ENCODE peak calls at places on chromosomes 2 and 18, in nine cellular contexts. I is HFFc6, F is left ventricle myocardium inferior, G is pancreas, Y is Calu3, R is AG10803, S is suprapubic skin, Q is cardiac muscle cell, U is HL-60. V is an unnamed sample.
A peak's percentile ranks its signal among the peaks of the same experiment; 100 is the strongest.

GRCh38 chr2:224072541-224073188 is 33.6 kb upstream of the SERPINE2 start:
- DNase-seq in I (no peak), F (peak; percentile 63), G (no peak), Y (no peak), R (peak; percentile 82), S (no peak), Q (no peak), U (no peak), V (no peak)

GRCh38 chr2:61910603-61911002 is 5.1 kb downstream of the COMMD1 start:
- DNase-seq in I (no peak), F (no peak), G (no peak), Y (peak; percentile 24), R (no peak), S (no peak), Q (peak; percentile 31), U (no peak), V (no peak)

GRCh38 chr2:46512185-46512584 is 32.8 kb downstream of the TMEM247 start:
- DNase-seq in I (no peak), F (no peak), G (no peak), Y (no peak), R (no peak), S (no peak), Q (no peak), U (no peak), V (no peak)

GRCh38 chr2:198273670-198274069 is 469.3 kb downstream of the PLCL1 start:
- DNase-seq in I (no peak), F (no peak), G (no peak), Y (no peak), R (peak; percentile 18), S (no peak), Q (no peak), U (no peak), V (no peak)

GRCh38 chr2:47598476-47598875 is 184.5 kb upstream of the MSH6 start:
- DNase-seq in I (no peak), F (no peak), G (no peak), Y (no peak), R (peak; percentile 24), S (no peak), Q (no peak), U (no peak), V (no peak)

GRCh38 chr18:58254873-58255511 is 211.0 kb downstream of the NEDD4L start:
- DNase-seq in I (no peak), F (peak; percentile 52), G (no peak), Y (no peak), R (no peak), S (no peak), Q (no peak), U (no peak), V (no peak)

GRCh38 chr2:224545884-224546644 is 39.1 kb downstream of the CUL3 start:
- DNase-seq in I (peak; percentile 20), F (no peak), G (no peak), Y (no peak), R (peak; percentile 44), S (no peak), Q (no peak), U (no peak), V (no peak)

GRCh38 chr2:156087875-156088274 is 244.6 kb downstream of the NR4A2 start:
- DNase-seq in I (no peak), F (no peak), G (no peak), Y (no peak), R (no peak), S (no peak), Q (no peak), U (no peak), V (no peak)

GRCh38 chr2:101718993-101719571 is 21.6 kb downstream of the MAP4K4 start:
- DNase-seq in I (peak; percentile 30), F (no peak), G (no peak), Y (no peak), R (peak; percentile 25), S (no peak), Q (no peak), U (no peak), V (no peak)

GRCh38 chr18:7232218-7232617 is 1.3 kb downstream of the LRRC30 start:
- DNase-seq in I (no peak), F (no peak), G (no peak), Y (no peak), R (no peak), S (no peak), Q (no peak), U (no peak), V (no peak)

GRCh38 chr2:85504434-85505261 is 34.3 kb upstream of the MAT2A start:
- DNase-seq in I (peak; percentile 97), F (peak; percentile 33), G (no peak), Y (peak; percentile 52), R (peak; percentile 92), S (no peak), Q (no peak), U (peak; percentile 27), V (no peak)

GRCh38 chr2:61993422-61994024 is 88.0 kb downstream of the COMMD1 start:
- DNase-seq in I (peak; percentile 52), F (no peak), G (no peak), Y (peak; percentile 16), R (peak; percentile 58), S (no peak), Q (peak; percentile 34), U (peak; percentile 22), V (no peak)

GRCh38 chr18:78138993-78139496 is 840.6 kb upstream of the SALL3 start:
- DNase-seq in I (no peak), F (no peak), G (no peak), Y (no peak), R (no peak), S (no peak), Q (no peak), U (no peak), V (no peak)

GRCh38 chr2:127187081-127187775 is 32.9 kb downstream of the CYP27C1 start:
- DNase-seq in I (no peak), F (no peak), G (no peak), Y (no peak), R (no peak), S (peak; percentile 71), Q (no peak), U (no peak), V (peak; percentile 40)

GRCh38 chr2:33134086-33134763 is 187.5 kb downstream of the LTBP1 start:
- DNase-seq in I (peak; percentile 98), F (peak; percentile 51), G (no peak), Y (peak; percentile 20), R (peak; percentile 99), S (peak; percentile 87), Q (peak; percentile 36), U (no peak), V (no peak)

GRCh38 chr2:2664989-2665833 is 334.1 kb upstream of the MYT1L start:
- DNase-seq in I (no peak), F (no peak), G (no peak), Y (no peak), R (peak; percentile 2), S (no peak), Q (no peak), U (no peak), V (no peak)

DNA sequence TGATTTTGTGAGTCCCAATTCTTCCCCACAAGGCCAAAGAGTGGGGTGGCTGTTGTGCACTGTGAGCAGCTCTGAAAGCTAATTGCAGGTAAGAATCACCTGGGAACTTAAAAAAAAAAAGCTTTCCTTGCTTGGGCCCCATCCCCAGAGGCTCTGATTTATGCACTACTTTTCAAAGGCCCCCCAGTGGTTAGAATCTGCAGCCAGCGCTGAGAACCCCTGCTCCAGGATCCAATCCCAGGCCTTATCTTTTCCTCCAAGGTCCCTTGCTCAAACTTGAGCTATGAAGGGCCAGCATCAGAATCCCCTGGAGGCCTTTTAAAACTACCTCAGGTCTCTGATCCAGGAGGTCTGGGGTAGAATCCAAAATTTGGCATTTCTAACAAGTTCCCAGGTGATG is 156.8 kb downstream of the UXS1 start:
- DNase-seq in I (no peak), F (no peak), G (no peak), Y (no peak), R (no peak), S (no peak), Q (no peak), U (no peak), V (no peak)
- TF ChIP-seq CTCF in I (no peak), F (no peak), G (no peak), Y (no peak), R (no peak), S (no peak), Q (no peak), U (no peak), V (no peak)

GRCh38 chr2:15048000-15048399 is 415.5 kb downstream of the LRATD1 start:
- DNase-seq in I (no peak), F (no peak), G (no peak), Y (no peak), R (no peak), S (no peak), Q (no peak), U (no peak), V (no peak)
- TF ChIP-seq CTCF in I (no peak), F (no peak), G (no peak), Y (no peak), R (no peak), S (no peak), Q (no peak), U (no peak), V (no peak)

GRCh38 chr18:3261393-3262233 is at the start of gene MYL12B:
- DNase-seq in I (peak; percentile 80), F (peak; percentile 82), G (peak; percentile 91), Y (peak; percentile 89), R (peak; percentile 81), S (peak; percentile 93), Q (peak; percentile 91), U (peak; percentile 85), V (peak; percentile 85)
- TF ChIP-seq CTCF in I (peak; percentile 21), F (peak; percentile 27), G (no peak), Y (no peak), R (no peak), S (no peak), Q (no peak), U (no peak), V (peak; percentile 29)

GRCh38 chr2:195677290-195677689 is 20.3 kb downstream of the SLC39A10 start:
- DNase-seq in I (no peak), F (no peak), G (no peak), Y (no peak), R (no peak), S (no peak), Q (no peak), U (no peak), V (no peak)

GRCh38 chr2:195671563-195671962 is 14.5 kb downstream of the SLC39A10 start:
- DNase-seq in I (no peak), F (no peak), G (no peak), Y (no peak), R (peak; percentile 8), S (no peak), Q (no peak), U (no peak), V (no peak)

GRCh38 chr2:195675783-195676427 is 18.9 kb downstream of the SLC39A10 start:
- DNase-seq in I (no peak), F (no peak), G (no peak), Y (no peak), R (no peak), S (no peak), Q (no peak), U (no peak), V (no peak)

GRCh38 chr2:195674491-195675226 is 17.6 kb downstream of the SLC39A10 start:
- DNase-seq in I (no peak), F (no peak), G (no peak), Y (no peak), R (peak; percentile 9), S (no peak), Q (no peak), U (no peak), V (no peak)

DNA sequence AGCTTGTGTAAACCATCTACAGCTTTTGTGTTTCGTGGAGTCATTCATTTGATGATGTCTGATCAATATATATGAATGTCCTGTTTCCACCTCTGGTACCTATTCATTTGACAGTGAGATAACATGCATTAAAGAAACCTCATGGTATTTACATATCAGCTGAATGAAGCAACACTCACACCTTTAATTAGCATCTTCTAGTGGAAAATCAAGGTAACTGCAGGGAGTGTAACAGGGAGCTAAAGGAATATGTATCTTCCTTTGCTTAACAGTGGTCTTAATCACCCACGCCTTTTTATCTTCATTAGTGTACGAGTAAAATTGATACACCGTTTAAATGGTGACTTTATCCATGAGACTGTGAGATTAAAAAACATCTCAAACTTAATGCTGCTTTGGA is 15.6 kb downstream of the SLC39A10 start:
- DNase-seq in I (no peak), F (no peak), G (no peak), Y (no peak), R (no peak), S (no peak), Q (no peak), U (no peak), V (no peak)
- TF ChIP-seq CTCF in I (peak; percentile 44), F (no peak), G (no peak), Y (no peak), R (no peak), S (peak; percentile 10), Q (no peak), U (no peak), V (peak; percentile 44)

V was measured in type B pancreatic cell.